ENCODE peak calls at places on chromosomes 6 and 20, in six cellular contexts. One of them, this sample, is unnamed.

GRCh38 chr20:44841955-44842354 is 31.6 kb upstream of the RIMS4 start:
- DNase-seq in testis: no peak
- DNase-seq in AG10803: no peak
- DNase-seq in body of pancreas: no peak
- DNase-seq in fibroblast of the aortic adventitia: no peak
- DNase-seq in psoas muscle: no peak
- DNase-seq in this sample: no peak

GRCh38 chr20:22949710-22950109 is 85.4 kb upstream of the SSTR4 start:
- DNase-seq in AG10803: no peak
- DNase-seq in body of pancreas: no peak
- DNase-seq in testis: no peak
- DNase-seq in fibroblast of the aortic adventitia: no peak
- DNase-seq in psoas muscle: no peak
- DNase-seq in this sample: no peak

GRCh38 chr6:56246941-56247653 is at the start of gene COL21A1:
- DNase-seq in psoas muscle: peak; percentile 41
- DNase-seq in fibroblast of the aortic adventitia: peak; percentile 62
- DNase-seq in AG10803: no peak
- DNase-seq in body of pancreas: peak; percentile 22
- DNase-seq in testis: peak; percentile 46
- DNase-seq in this sample: peak; percentile 73

GRCh38 chr6:33217681-33218080 is 9.4 kb downstream of the RING1 start:
- DNase-seq in fibroblast of the aortic adventitia: no peak
- DNase-seq in psoas muscle: no peak
- DNase-seq in body of pancreas: no peak
- DNase-seq in AG10803: no peak
- DNase-seq in testis: no peak
- DNase-seq in this sample: no peak

GRCh38 chr20:23189854-23190253 is 103.7 kb upstream of the CD93 start:
- DNase-seq in testis: no peak
- DNase-seq in fibroblast of the aortic adventitia: no peak
- DNase-seq in AG10803: no peak
- DNase-seq in body of pancreas: no peak
- DNase-seq in psoas muscle: no peak
- DNase-seq in this sample: no peak

GRCh38 chr6:149095842-149096241 is 221.7 kb upstream of the TAB2 start:
- DNase-seq in fibroblast of the aortic adventitia: no peak
- DNase-seq in testis: no peak
- DNase-seq in body of pancreas: no peak
- DNase-seq in AG10803: no peak
- DNase-seq in psoas muscle: no peak
- DNase-seq in this sample: no peak

GRCh38 chr6:74447013-74447412 is 751.0 kb downstream of the CD109 start:
- DNase-seq in AG10803: peak; percentile 61
- DNase-seq in body of pancreas: no peak
- DNase-seq in psoas muscle: no peak
- DNase-seq in fibroblast of the aortic adventitia: peak; percentile 3
- DNase-seq in testis: no peak
- DNase-seq in this sample: peak; percentile 9

GRCh38 chr20:40319741-40320499 is 369.1 kb downstream of the MAFB start:
- DNase-seq in body of pancreas: no peak
- DNase-seq in psoas muscle: no peak
- DNase-seq in fibroblast of the aortic adventitia: no peak
- DNase-seq in AG10803: no peak
- DNase-seq in testis: no peak
- DNase-seq in this sample: no peak

GRCh38 chr20:17558154-17558940 is 11.5 kb upstream of the DSTN start:
- DNase-seq in fibroblast of the aortic adventitia: peak; percentile 93
- DNase-seq in AG10803: peak; percentile 93
- DNase-seq in testis: no peak
- DNase-seq in body of pancreas: peak; percentile 33
- DNase-seq in psoas muscle: peak; percentile 27
- DNase-seq in this sample: peak; percentile 73

GRCh38 chr6:51394061-51394460 is 575.4 kb downstream of the TFAP2B start:
- DNase-seq in psoas muscle: no peak
- DNase-seq in AG10803: no peak
- DNase-seq in testis: no peak
- DNase-seq in body of pancreas: no peak
- DNase-seq in fibroblast of the aortic adventitia: no peak
- DNase-seq in this sample: no peak

GRCh38 chr20:49595811-49596545 is 28.0 kb upstream of the PTGIS start:
- DNase-seq in AG10803: peak; percentile 68
- DNase-seq in body of pancreas: no peak
- DNase-seq in fibroblast of the aortic adventitia: peak; percentile 74
- DNase-seq in testis: no peak
- DNase-seq in psoas muscle: peak; percentile 68
- DNase-seq in this sample: peak; percentile 83

GRCh38 chr20:52972190-52972937 is at the start of gene TSHZ2:
- DNase-seq in testis: peak; percentile 82
- DNase-seq in psoas muscle: peak; percentile 58
- DNase-seq in body of pancreas: peak; percentile 51
- DNase-seq in AG10803: peak; percentile 75
- DNase-seq in fibroblast of the aortic adventitia: peak; percentile 37
- DNase-seq in this sample: peak; percentile 22

GRCh38 chr6:152206072-152206818 is 398.8 kb downstream of the ESR1 start:
- DNase-seq in psoas muscle: peak; percentile 23
- DNase-seq in body of pancreas: peak; percentile 62
- DNase-seq in fibroblast of the aortic adventitia: peak; percentile 24
- DNase-seq in AG10803: peak; percentile 9
- DNase-seq in testis: peak; percentile 54
- DNase-seq in this sample: no peak

GRCh38 chr6:24148154-24148570 is 22.1 kb downstream of the NRSN1 start:
- DNase-seq in psoas muscle: no peak
- DNase-seq in testis: no peak
- DNase-seq in body of pancreas: no peak
- DNase-seq in AG10803: no peak
- DNase-seq in fibroblast of the aortic adventitia: no peak
- DNase-seq in this sample: no peak

GRCh38 chr6:166708466-166708865 is 81.4 kb upstream of the RPS6KA2 start:
- DNase-seq in AG10803: no peak
- DNase-seq in fibroblast of the aortic adventitia: no peak
- DNase-seq in body of pancreas: no peak
- DNase-seq in psoas muscle: no peak
- DNase-seq in testis: no peak
- DNase-seq in this sample: no peak

GRCh38 chr6:37547564-37548061 is 47.9 kb upstream of the CCDC167 start:
- DNase-seq in testis: peak; percentile 32
- DNase-seq in psoas muscle: no peak
- DNase-seq in AG10803: peak; percentile 52
- DNase-seq in fibroblast of the aortic adventitia: peak; percentile 63
- DNase-seq in body of pancreas: no peak
- DNase-seq in this sample: peak; percentile 21

GRCh38 chr20:38202153-38202981 is 37.3 kb upstream of the TGM2 start:
- DNase-seq in testis: no peak
- DNase-seq in AG10803: no peak
- DNase-seq in fibroblast of the aortic adventitia: no peak
- DNase-seq in psoas muscle: no peak
- DNase-seq in body of pancreas: no peak
- DNase-seq in this sample: no peak

GRCh38 chr20:63167026-63167917 is 48.7 kb downstream of the YTHDF1 start:
- DNase-seq in psoas muscle: no peak
- DNase-seq in body of pancreas: no peak
- DNase-seq in AG10803: no peak
- DNase-seq in testis: no peak
- DNase-seq in fibroblast of the aortic adventitia: no peak
- DNase-seq in this sample: no peak

GRCh38 chr6:28880894-28881780 is 42.6 kb downstream of the TRIM27 start:
- DNase-seq in fibroblast of the aortic adventitia: peak; percentile 85
- DNase-seq in psoas muscle: peak; percentile 53
- DNase-seq in testis: peak; percentile 89
- DNase-seq in body of pancreas: peak; percentile 64
- DNase-seq in AG10803: peak; percentile 62
- DNase-seq in this sample: peak; percentile 64

GRCh38 chr20:17675519-17676377 is 6.3 kb downstream of the RRBP1 start:
- DNase-seq in fibroblast of the aortic adventitia: no peak
- DNase-seq in psoas muscle: no peak
- DNase-seq in AG10803: no peak
- DNase-seq in testis: no peak
- DNase-seq in body of pancreas: no peak
- DNase-seq in this sample: no peak

GRCh38 chr6:163469459-163469858 is 54.9 kb downstream of the QKI start:
- DNase-seq in fibroblast of the aortic adventitia: no peak
- DNase-seq in psoas muscle: no peak
- DNase-seq in testis: no peak
- DNase-seq in AG10803: no peak
- DNase-seq in body of pancreas: no peak
- DNase-seq in this sample: no peak

GRCh38 chr20:41173791-41174341 is 36.5 kb downstream of the PLCG1 start:
- DNase-seq in psoas muscle: no peak
- DNase-seq in testis: peak; percentile 12
- DNase-seq in body of pancreas: peak; percentile 10
- DNase-seq in fibroblast of the aortic adventitia: no peak
- DNase-seq in AG10803: no peak
- DNase-seq in this sample: no peak

GRCh38 chr6:26017567-26017966 is 55.0 kb downstream of the TRIM38 start:
- DNase-seq in AG10803: peak; percentile 73
- DNase-seq in testis: peak; percentile 86
- DNase-seq in fibroblast of the aortic adventitia: peak; percentile 80
- DNase-seq in body of pancreas: peak; percentile 20
- DNase-seq in psoas muscle: peak; percentile 62
- DNase-seq in this sample: peak; percentile 93
- TF ChIP-seq CTCF in AG10803: peak; percentile 29
- TF ChIP-seq CTCF in testis: peak; percentile 24
- TF ChIP-seq CTCF in fibroblast of the aortic adventitia: peak; percentile 45
- TF ChIP-seq CTCF in body of pancreas: no peak
- TF ChIP-seq CTCF in psoas muscle: no peak
- TF ChIP-seq CTCF in this sample: peak; percentile 55

DNA sequence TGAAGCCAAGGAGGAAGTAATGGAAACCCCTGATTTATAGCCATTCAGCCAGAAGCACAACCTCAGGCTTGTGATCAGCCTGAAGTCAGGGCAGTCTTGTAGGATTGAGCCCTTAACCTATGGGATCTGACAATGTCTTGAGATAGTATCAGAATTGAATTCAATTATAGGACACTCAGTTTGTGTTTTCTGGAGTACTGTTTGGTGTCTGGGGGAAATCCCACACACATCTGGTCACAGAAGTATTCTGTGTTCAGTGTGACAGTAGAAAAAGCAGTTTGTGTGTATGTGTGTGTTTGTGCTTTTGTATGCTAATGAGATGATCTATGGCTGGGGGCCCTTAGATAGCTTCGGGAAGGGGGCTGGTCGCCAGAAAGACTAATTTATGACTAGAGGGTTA is 5.7 kb downstream of the NT5E start:
- DNase-seq in AG10803: no peak
- DNase-seq in fibroblast of the aortic adventitia: no peak
- DNase-seq in testis: no peak
- DNase-seq in psoas muscle: no peak
- DNase-seq in body of pancreas: no peak
- DNase-seq in this sample: no peak
- H3K4me3 ChIP-seq in AG10803: no peak overlapping the region
- H3K4me3 ChIP-seq in fibroblast of the aortic adventitia: no peak overlapping the region
- H3K4me3 ChIP-seq in testis: no peak overlapping the region
- H3K4me3 ChIP-seq in psoas muscle: no peak overlapping the region
- H3K4me3 ChIP-seq in body of pancreas: no peak overlapping the region
- H3K4me3 ChIP-seq in this sample: no peak overlapping the region

GRCh38 chr20:10671850-10672578 is 1.8 kb downstream of the JAG1 start:
- DNase-seq in AG10803: peak; percentile 40
- DNase-seq in body of pancreas: peak; percentile 73
- DNase-seq in fibroblast of the aortic adventitia: peak; percentile 73
- DNase-seq in psoas muscle: peak; percentile 83
- DNase-seq in testis: peak; percentile 73
- DNase-seq in this sample: peak; percentile 80

GRCh38 chr20:10669843-10670446 is 3.9 kb downstream of the JAG1 start:
- DNase-seq in testis: no peak
- DNase-seq in fibroblast of the aortic adventitia: no peak
- DNase-seq in AG10803: no peak
- DNase-seq in body of pancreas: no peak
- DNase-seq in psoas muscle: no peak
- DNase-seq in this sample: no peak

GRCh38 chr20:10670521-10671220 is 3.1 kb downstream of the JAG1 start:
- DNase-seq in body of pancreas: no peak
- DNase-seq in fibroblast of the aortic adventitia: peak; percentile 56
- DNase-seq in AG10803: no peak
- DNase-seq in testis: no peak
- DNase-seq in psoas muscle: no peak
- DNase-seq in this sample: no peak

GRCh38 chr20:10672579-10673127 is 1.1 kb downstream of the JAG1 start:
- DNase-seq in psoas muscle: peak; percentile 63
- DNase-seq in testis: peak; percentile 49
- DNase-seq in fibroblast of the aortic adventitia: peak; percentile 62
- DNase-seq in body of pancreas: peak; percentile 67
- DNase-seq in AG10803: peak; percentile 39
- DNase-seq in this sample: peak; percentile 80

DNA sequence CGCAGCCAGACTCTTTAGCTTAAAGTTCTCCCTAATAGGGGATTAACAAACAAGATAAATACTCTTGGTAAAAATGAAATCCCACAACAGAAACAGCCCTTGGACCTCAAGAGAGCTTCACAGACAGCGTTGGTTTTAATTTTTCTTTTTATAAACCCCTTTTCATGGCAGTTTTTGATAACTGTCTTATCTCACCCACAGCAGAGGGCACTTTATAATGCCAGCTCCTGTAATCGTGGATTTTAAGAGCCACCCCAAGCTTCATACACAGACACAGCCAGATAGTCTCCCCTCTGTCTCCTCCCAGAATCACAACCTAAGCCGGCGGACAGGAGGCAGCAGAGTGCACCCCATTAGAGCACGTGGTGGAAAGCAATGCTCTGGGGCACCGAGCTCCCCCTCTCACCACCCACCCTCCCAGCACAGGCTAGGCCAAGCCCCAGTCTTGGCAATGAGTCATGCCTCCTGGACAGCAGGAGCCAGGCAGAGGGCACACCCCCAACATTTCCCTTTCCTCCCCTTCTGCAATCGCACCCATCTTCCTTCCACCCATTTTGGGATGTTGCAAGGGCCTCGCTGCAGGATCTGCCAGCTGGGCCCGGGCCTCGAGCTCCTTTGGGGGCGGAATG is 2.5 kb downstream of the JAG1 start:
- DNase-seq in fibroblast of the aortic adventitia: peak; percentile 96
- DNase-seq in body of pancreas: peak; percentile 75
- DNase-seq in psoas muscle: no peak
- DNase-seq in AG10803: peak; percentile 89
- DNase-seq in testis: peak; percentile 81
- DNase-seq in this sample: peak; percentile 98
- TF ChIP-seq CTCF in fibroblast of the aortic adventitia: peak; percentile 80
- TF ChIP-seq CTCF in body of pancreas: peak; percentile 20
- TF ChIP-seq CTCF in psoas muscle: peak; percentile 17
- TF ChIP-seq CTCF in AG10803: peak; percentile 69
- TF ChIP-seq CTCF in testis: peak; percentile 23
- TF ChIP-seq CTCF in this sample: peak; percentile 74

DNA sequence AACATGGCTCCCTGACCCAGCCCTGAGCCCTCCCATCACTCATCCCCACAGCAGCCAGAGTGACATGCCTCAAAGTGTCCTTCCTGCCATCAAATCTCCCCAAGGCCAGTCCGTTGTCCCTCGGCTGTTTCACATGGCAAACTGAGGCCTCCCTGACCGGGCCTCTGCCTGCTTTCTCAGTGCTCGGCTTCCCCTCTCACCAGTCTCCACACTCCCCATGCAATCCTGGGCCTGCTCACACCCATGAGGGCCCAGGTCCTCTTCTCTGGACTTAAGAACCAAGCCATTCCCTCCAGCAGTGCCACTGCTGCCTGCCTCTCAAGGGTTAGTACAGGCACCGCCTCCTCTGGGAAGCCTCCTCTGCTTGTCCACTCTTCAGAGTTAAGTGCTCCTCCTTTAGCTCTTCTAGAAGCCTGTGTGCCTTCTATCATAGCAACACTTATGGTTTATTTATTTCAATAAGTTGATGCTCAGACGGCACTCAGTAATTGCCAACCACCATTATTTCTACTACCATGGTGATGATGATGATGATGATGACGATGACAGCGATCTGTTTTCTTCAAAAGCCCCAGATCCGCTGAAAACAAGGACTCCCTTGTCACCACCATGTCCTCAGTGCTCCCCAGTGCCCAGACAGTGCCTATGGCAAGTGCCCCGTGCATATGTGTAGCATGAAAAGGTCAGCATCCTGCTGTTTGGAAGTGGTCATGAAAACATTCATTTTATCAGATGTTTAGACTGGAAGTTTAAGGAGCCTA is 449.0 kb downstream of the CDH26 start:
- DNase-seq in testis: no peak
- DNase-seq in body of pancreas: no peak
- DNase-seq in fibroblast of the aortic adventitia: no peak
- DNase-seq in psoas muscle: no peak
- DNase-seq in AG10803: no peak
- DNase-seq in this sample: no peak
- H3K4me3 ChIP-seq in testis: no peak overlapping the region
- H3K4me3 ChIP-seq in body of pancreas: no peak overlapping the region
- H3K4me3 ChIP-seq in fibroblast of the aortic adventitia: no peak overlapping the region
- H3K4me3 ChIP-seq in psoas muscle: no peak overlapping the region
- H3K4me3 ChIP-seq in AG10803: no peak overlapping the region
- H3K4me3 ChIP-seq in this sample: no peak overlapping the region